ENCODE peak calls at places on chromosomes 6 and 20, in nine cellular contexts. One of them, this sample, is unnamed. For H3K36me3, the result is how much of the 10 kb centered on the place peaks cover.

GRCh38 chr6:18328549-18328922 is 58.6 kb upstream of the RNF144B start:
- DNase-seq in ovary: no peak
- DNase-seq in HCT116: no peak
- DNase-seq in fibroblast of lung: no peak
- DNase-seq in heart right ventricle: no peak
- DNase-seq in left lung: no peak
- DNase-seq in CD8-positive, alpha-beta T cell: no peak
- DNase-seq in right atrium auricular region: no peak
- DNase-seq in Peyer's patch: no peak
- DNase-seq in this sample: no peak

GRCh38 chr6:34556493-34556892 is 364 bp upstream of the SPDEF start:
- DNase-seq in ovary: no peak
- DNase-seq in HCT116: no peak
- DNase-seq in fibroblast of lung: no peak
- DNase-seq in heart right ventricle: no peak
- DNase-seq in left lung: no peak
- DNase-seq in CD8-positive, alpha-beta T cell: no peak
- DNase-seq in right atrium auricular region: no peak
- DNase-seq in Peyer's patch: no peak
- DNase-seq in this sample: no peak

GRCh38 chr20:51386586-51386985 is 155.9 kb downstream of the NFATC2 start:
- DNase-seq in ovary: no peak
- DNase-seq in HCT116: no peak
- DNase-seq in fibroblast of lung: no peak
- DNase-seq in heart right ventricle: no peak
- DNase-seq in left lung: no peak
- DNase-seq in CD8-positive, alpha-beta T cell: peak
- DNase-seq in right atrium auricular region: no peak
- DNase-seq in Peyer's patch: no peak
- DNase-seq in this sample: no peak

GRCh38 chr6:140909620-140910019 is 1223.1 kb upstream of the GJE1 start:
- DNase-seq in ovary: no peak
- DNase-seq in HCT116: no peak
- DNase-seq in fibroblast of lung: peak
- DNase-seq in heart right ventricle: no peak
- DNase-seq in left lung: no peak
- DNase-seq in CD8-positive, alpha-beta T cell: no peak
- DNase-seq in right atrium auricular region: no peak
- DNase-seq in Peyer's patch: no peak
- DNase-seq in this sample: no peak

GRCh38 chr20:50572922-50573777 is 63.0 kb downstream of the PTPN1 start:
- DNase-seq in ovary: peak
- DNase-seq in HCT116: no peak
- DNase-seq in fibroblast of lung: peak
- DNase-seq in heart right ventricle: peak
- DNase-seq in left lung: no peak
- DNase-seq in CD8-positive, alpha-beta T cell: no peak
- DNase-seq in right atrium auricular region: peak
- DNase-seq in Peyer's patch: peak
- DNase-seq in this sample: no peak

GRCh38 chr20:34951252-34951651 is 4.4 kb downstream of the GSS start:
- DNase-seq in ovary: no peak
- DNase-seq in HCT116: no peak
- DNase-seq in fibroblast of lung: no peak
- DNase-seq in heart right ventricle: no peak
- DNase-seq in left lung: no peak
- DNase-seq in CD8-positive, alpha-beta T cell: no peak
- DNase-seq in right atrium auricular region: no peak
- DNase-seq in Peyer's patch: no peak
- DNase-seq in this sample: no peak

GRCh38 chr6:157328108-157328692 is 4.9 kb upstream of the TMEM242 start:
- DNase-seq in ovary: no peak
- DNase-seq in HCT116: no peak
- DNase-seq in fibroblast of lung: peak
- DNase-seq in heart right ventricle: no peak
- DNase-seq in left lung: no peak
- DNase-seq in CD8-positive, alpha-beta T cell: no peak
- DNase-seq in right atrium auricular region: no peak
- DNase-seq in Peyer's patch: no peak
- DNase-seq in this sample: no peak

GRCh38 chr6:139131736-139132285 is 3.1 kb upstream of the HECA start:
- DNase-seq in ovary: no peak
- DNase-seq in HCT116: no peak
- DNase-seq in fibroblast of lung: no peak
- DNase-seq in heart right ventricle: no peak
- DNase-seq in left lung: no peak
- DNase-seq in CD8-positive, alpha-beta T cell: no peak
- DNase-seq in right atrium auricular region: no peak
- DNase-seq in Peyer's patch: no peak
- DNase-seq in this sample: no peak

GRCh38 chr6:80003841-80004198 is 629 bp upstream of the TTK start:
- DNase-seq in ovary: no peak
- DNase-seq in HCT116: no peak
- DNase-seq in fibroblast of lung: no peak
- DNase-seq in heart right ventricle: no peak
- DNase-seq in left lung: no peak
- DNase-seq in CD8-positive, alpha-beta T cell: no peak
- DNase-seq in right atrium auricular region: no peak
- DNase-seq in Peyer's patch: peak
- DNase-seq in this sample: no peak

GRCh38 chr6:37565267-37566208 is 65.8 kb upstream of the CCDC167 start:
- DNase-seq in ovary: peak
- DNase-seq in HCT116: no peak
- DNase-seq in fibroblast of lung: peak
- DNase-seq in heart right ventricle: peak
- DNase-seq in left lung: no peak
- DNase-seq in CD8-positive, alpha-beta T cell: no peak
- DNase-seq in right atrium auricular region: no peak
- DNase-seq in Peyer's patch: no peak
- DNase-seq in this sample: no peak

GRCh38 chr20:44370639-44371218 is 15.2 kb downstream of the HNF4A start:
- DNase-seq in ovary: no peak
- DNase-seq in HCT116: no peak
- DNase-seq in fibroblast of lung: no peak
- DNase-seq in heart right ventricle: no peak
- DNase-seq in left lung: no peak
- DNase-seq in CD8-positive, alpha-beta T cell: no peak
- DNase-seq in right atrium auricular region: no peak
- DNase-seq in Peyer's patch: peak
- DNase-seq in this sample: no peak

DNA sequence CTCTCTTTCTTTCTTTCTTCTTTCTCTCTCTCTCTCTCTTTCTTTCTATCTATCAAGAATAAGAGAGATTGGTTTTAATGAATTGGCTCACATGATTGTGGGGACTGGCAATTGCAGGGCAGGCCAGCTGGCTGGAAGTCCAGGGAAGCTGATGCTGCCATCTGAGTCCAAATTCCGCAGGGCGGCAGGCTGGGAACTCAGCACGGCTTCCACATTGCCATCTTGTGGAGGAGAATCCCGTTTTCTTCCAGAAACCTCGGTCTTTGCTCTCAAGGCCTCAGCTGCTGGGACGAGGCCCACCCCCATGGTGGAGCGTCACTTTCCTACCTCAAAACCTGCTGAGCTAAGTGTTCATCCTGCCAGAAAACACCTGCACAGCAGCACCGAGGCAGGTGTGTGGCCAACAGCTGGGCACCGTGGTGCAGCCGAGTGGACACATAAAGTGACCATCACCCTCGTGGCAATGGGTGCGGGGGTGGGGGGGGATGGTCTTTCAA is 58.8 kb upstream of the SLCO4A1 start:
- DNase-seq in ovary: no peak
- DNase-seq in HCT116: no peak
- DNase-seq in fibroblast of lung: no peak
- DNase-seq in heart right ventricle: no peak
- DNase-seq in left lung: no peak
- DNase-seq in CD8-positive, alpha-beta T cell: no peak
- DNase-seq in right atrium auricular region: no peak
- DNase-seq in Peyer's patch: no peak
- DNase-seq in this sample: no peak
- TF ChIP-seq CTCF in ovary: no peak
- TF ChIP-seq CTCF in HCT116: no peak
- TF ChIP-seq CTCF in fibroblast of lung: peak
- TF ChIP-seq CTCF in heart right ventricle: no peak
- TF ChIP-seq CTCF in left lung: no peak
- TF ChIP-seq CTCF in CD8-positive, alpha-beta T cell: no peak
- TF ChIP-seq CTCF in right atrium auricular region: no peak
- TF ChIP-seq CTCF in Peyer's patch: no peak
- TF ChIP-seq CTCF in this sample: no peak

GRCh38 chr6:33204165-33204414 is 365 bp upstream of the HSD17B8 start:
- DNase-seq in ovary: no peak
- DNase-seq in HCT116: no peak
- DNase-seq in fibroblast of lung: no peak
- DNase-seq in heart right ventricle: no peak
- DNase-seq in left lung: no peak
- DNase-seq in CD8-positive, alpha-beta T cell: no peak
- DNase-seq in right atrium auricular region: no peak
- DNase-seq in Peyer's patch: no peak
- DNase-seq in this sample: no peak

GRCh38 chr6:33203443-33204164 is 851 bp upstream of the HSD17B8 start:
- DNase-seq in ovary: no peak
- DNase-seq in HCT116: no peak
- DNase-seq in fibroblast of lung: no peak
- DNase-seq in heart right ventricle: no peak
- DNase-seq in left lung: no peak
- DNase-seq in CD8-positive, alpha-beta T cell: no peak
- DNase-seq in right atrium auricular region: no peak
- DNase-seq in Peyer's patch: no peak
- DNase-seq in this sample: no peak

GRCh38 chr6:33205172-33206026 is 944 bp downstream of the HSD17B8 start:
- DNase-seq in ovary: no peak
- DNase-seq in HCT116: peak
- DNase-seq in fibroblast of lung: peak
- DNase-seq in heart right ventricle: no peak
- DNase-seq in left lung: no peak
- DNase-seq in CD8-positive, alpha-beta T cell: no peak
- DNase-seq in right atrium auricular region: no peak
- DNase-seq in Peyer's patch: no peak
- DNase-seq in this sample: no peak

GRCh38 chr6:33206027-33206863 is 1.8 kb downstream of the HSD17B8 start:
- DNase-seq in ovary: no peak
- DNase-seq in HCT116: no peak
- DNase-seq in fibroblast of lung: peak
- DNase-seq in heart right ventricle: no peak
- DNase-seq in left lung: no peak
- DNase-seq in CD8-positive, alpha-beta T cell: no peak
- DNase-seq in right atrium auricular region: no peak
- DNase-seq in Peyer's patch: no peak
- DNase-seq in this sample: no peak

DNA sequence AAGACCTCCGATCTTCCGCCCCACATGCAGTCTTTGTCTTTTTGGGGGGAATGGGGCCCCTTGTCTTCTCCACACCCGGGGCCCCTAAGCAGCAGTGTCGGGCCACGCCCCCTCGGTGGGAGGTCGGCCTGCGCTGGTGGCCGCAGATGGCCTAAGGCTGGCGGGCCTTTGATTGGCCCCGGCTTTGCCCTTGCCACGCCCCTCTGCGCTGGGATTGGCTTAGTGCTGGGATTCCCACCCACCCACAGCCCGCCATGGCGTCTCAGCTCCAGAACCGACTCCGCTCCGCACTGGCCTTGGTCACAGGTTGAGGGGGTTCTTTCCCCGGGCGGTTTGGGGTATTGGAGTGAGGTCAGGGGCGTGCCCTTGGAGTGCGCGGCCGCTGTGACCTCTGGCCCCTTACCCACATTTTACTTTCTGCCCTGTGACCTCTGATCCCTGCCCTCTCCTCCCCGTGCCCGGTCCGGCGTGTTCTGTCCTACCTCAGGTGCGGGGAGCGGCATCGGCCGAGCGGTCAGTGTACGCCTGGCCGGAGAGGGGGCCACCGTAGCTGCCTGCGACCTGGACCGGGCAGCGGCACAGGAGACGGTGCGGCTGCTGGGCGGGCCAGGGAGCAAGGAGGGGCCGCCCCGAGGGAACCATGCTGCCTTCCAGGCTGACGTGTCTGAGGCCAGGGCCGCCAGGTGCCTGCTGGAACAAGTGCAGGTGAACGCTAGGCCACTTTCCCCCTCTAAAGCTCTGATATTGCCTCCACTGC is at the start of gene HSD17B8:
- DNase-seq in ovary: peak
- DNase-seq in HCT116: peak
- DNase-seq in fibroblast of lung: peak
- DNase-seq in heart right ventricle: peak
- DNase-seq in left lung: peak
- DNase-seq in CD8-positive, alpha-beta T cell: peak
- DNase-seq in right atrium auricular region: peak
- DNase-seq in Peyer's patch: peak
- DNase-seq in this sample: no peak
- H3K36me3 ChIP-seq in ovary: under half
- H3K36me3 ChIP-seq in HCT116: under half
- H3K36me3 ChIP-seq in fibroblast of lung: under half
- H3K36me3 ChIP-seq in heart right ventricle: under half
- H3K36me3 ChIP-seq in left lung: under half
- H3K36me3 ChIP-seq in CD8-positive, alpha-beta T cell: under half
- H3K36me3 ChIP-seq in right atrium auricular region: under half
- H3K36me3 ChIP-seq in Peyer's patch: under half
- H3K36me3 ChIP-seq in this sample: under half

GRCh38 chr6:150038202-150038830 is 13.0 kb upstream of the RAET1L start:
- DNase-seq in ovary: no peak
- DNase-seq in HCT116: no peak
- DNase-seq in fibroblast of lung: no peak
- DNase-seq in heart right ventricle: no peak
- DNase-seq in left lung: no peak
- DNase-seq in CD8-positive, alpha-beta T cell: no peak
- DNase-seq in right atrium auricular region: no peak
- DNase-seq in Peyer's patch: no peak
- DNase-seq in this sample: no peak
- TF ChIP-seq CTCF in ovary: no peak
- TF ChIP-seq CTCF in HCT116: no peak
- TF ChIP-seq CTCF in fibroblast of lung: no peak
- TF ChIP-seq CTCF in heart right ventricle: no peak
- TF ChIP-seq CTCF in left lung: no peak
- TF ChIP-seq CTCF in CD8-positive, alpha-beta T cell: no peak
- TF ChIP-seq CTCF in right atrium auricular region: no peak
- TF ChIP-seq CTCF in Peyer's patch: no peak
- TF ChIP-seq CTCF in this sample: no peak

DNA sequence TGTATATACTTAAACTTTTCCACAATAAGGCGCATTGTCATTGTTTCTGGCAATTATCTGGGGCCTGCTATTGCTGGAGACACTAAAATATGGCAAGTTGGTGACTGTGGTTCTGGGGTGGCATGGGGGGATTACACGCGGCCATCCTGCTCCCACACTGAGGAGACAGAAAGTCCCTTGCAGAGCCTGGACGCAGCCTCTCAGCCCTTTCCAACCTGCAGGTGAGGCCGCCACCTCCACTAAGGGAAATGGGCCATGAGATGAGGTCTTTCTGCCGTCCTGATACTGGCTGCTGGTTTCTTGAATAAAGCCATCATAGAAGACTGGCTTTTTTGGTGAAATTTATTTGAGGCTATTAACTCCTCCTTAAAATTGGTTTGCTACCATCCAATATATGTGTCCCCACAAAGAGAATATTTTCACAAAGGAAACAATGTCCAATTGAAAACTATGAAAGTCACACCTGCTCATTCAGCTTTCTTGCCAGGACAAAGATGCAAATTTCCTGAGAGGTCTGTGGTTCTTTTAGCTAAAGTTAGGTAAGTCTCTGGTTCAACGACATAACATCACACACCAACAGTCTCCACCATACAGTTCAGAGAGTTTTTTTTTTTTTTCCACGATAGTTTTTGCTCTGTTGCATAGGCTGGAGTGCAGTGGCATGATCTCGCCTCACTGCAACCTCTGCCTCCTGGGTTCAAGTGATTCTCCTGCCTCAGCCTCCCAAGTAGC is 13.0 kb downstream of the TXNDC5 start:
- DNase-seq in ovary: no peak
- DNase-seq in HCT116: no peak
- DNase-seq in fibroblast of lung: no peak
- DNase-seq in heart right ventricle: no peak
- DNase-seq in left lung: no peak
- DNase-seq in CD8-positive, alpha-beta T cell: no peak
- DNase-seq in right atrium auricular region: no peak
- DNase-seq in Peyer's patch: no peak
- DNase-seq in this sample: no peak
- H3K36me3 ChIP-seq in ovary: under half
- H3K36me3 ChIP-seq in HCT116: half or more
- H3K36me3 ChIP-seq in fibroblast of lung: under half
- H3K36me3 ChIP-seq in heart right ventricle: under half
- H3K36me3 ChIP-seq in left lung: under half
- H3K36me3 ChIP-seq in CD8-positive, alpha-beta T cell: under half
- H3K36me3 ChIP-seq in right atrium auricular region: half or more
- H3K36me3 ChIP-seq in Peyer's patch: under half
- H3K36me3 ChIP-seq in this sample: half or more